ENCODE peak calls at places on chromosomes 12 and 14, in six cellular contexts. A is brain microvascular endothelial cell; K is GM12891; X is activated B cell treated with CpG ODN at 0.5 μM for 24 hours; M is CD8-positive, alpha-beta T cell; E is fibroblast of villous mesenchyme. J is an unnamed sample.

GRCh38 chr12:102963796-102964195 is 6.3 kb downstream of the ASCL1 start:
- DNase-seq in A (no peak), K (no peak), X (no peak), M (no peak), E (no peak), J (no peak)

GRCh38 chr12:6326316-6326959 is 15.4 kb downstream of the TNFRSF1A start:
- DNase-seq in A (peak), K (no peak), X (no peak), M (no peak), E (peak), J (peak)

GRCh38 chr12:46357438-46358324 is 14.9 kb downstream of the SLC38A2 start:
- DNase-seq in A (peak), K (no peak), X (no peak), M (no peak), E (peak), J (peak)

GRCh38 chr12:54970741-54971140 is 13.8 kb downstream of the TESPA1 start:
- DNase-seq in A (no peak), K (no peak), X (no peak), M (no peak), E (no peak), J (no peak)

GRCh38 chr12:82517027-82517426 is 158.7 kb downstream of the METTL25 start:
- DNase-seq in A (peak), K (no peak), X (no peak), M (no peak), E (no peak), J (peak)

GRCh38 chr12:83866477-83866876 is 1046.1 kb downstream of the SLC6A15 start:
- DNase-seq in A (no peak), K (no peak), X (no peak), M (no peak), E (no peak), J (no peak)

GRCh38 chr12:52139579-52140062 is 52.2 kb downstream of the KRT80 start:
- DNase-seq in A (no peak), K (no peak), X (no peak), M (peak), E (no peak), J (peak)

GRCh38 chr12:46963977-46964376 is 115.4 kb upstream of the PCED1B start:
- DNase-seq in A (no peak), K (no peak), X (no peak), M (no peak), E (peak), J (no peak)

GRCh38 chr12:119412811-119413794 is 78.6 kb downstream of the CCDC60 start:
- DNase-seq in A (peak), K (peak), X (no peak), M (no peak), E (peak), J (peak)

GRCh38 chr12:117231750-117232149 is 41.5 kb upstream of the FBXO21 start:
- DNase-seq in A (no peak), K (no peak), X (no peak), M (no peak), E (no peak), J (peak)

GRCh38 chr12:57309420-57309819 is 58.4 kb upstream of the STAC3 start:
- DNase-seq in A (no peak), K (no peak), X (no peak), M (no peak), E (peak), J (no peak)

GRCh38 chr14:28707814-28708213 is 58.8 kb upstream of the FOXG1 start:
- DNase-seq in A (peak), K (no peak), X (no peak), M (no peak), E (no peak), J (no peak)

GRCh38 chr12:4252595-4252994 is 21.0 kb upstream of the CCND2 start:
- DNase-seq in A (no peak), K (no peak), X (no peak), M (no peak), E (no peak), J (no peak)

GRCh38 chr12:106291342-106291741 is 11.2 kb upstream of the TCP11L2 start:
- DNase-seq in A (no peak), K (no peak), X (no peak), M (no peak), E (no peak), J (no peak)

GRCh38 chr12:113461666-113462065 is 10.0 kb downstream of the LHX5 start:
- DNase-seq in A (no peak), K (peak), X (no peak), M (no peak), E (no peak), J (peak)

GRCh38 chr14:102197317-102197850 is 57.7 kb downstream of the WDR20 start:
- DNase-seq in A (no peak), K (no peak), X (no peak), M (no peak), E (no peak), J (no peak)

GRCh38 chr12:108289342-108290131 is 49.6 kb downstream of the CMKLR1 start:
- DNase-seq in A (no peak), K (no peak), X (no peak), M (no peak), E (no peak), J (no peak)

GRCh38 chr12:79531547-79531946 is 159.2 kb downstream of the PAWR start:
- DNase-seq in A (peak), K (no peak), X (no peak), M (no peak), E (peak), J (no peak)

GRCh38 chr12:132237772-132238486 is 91.5 kb downstream of the GALNT9 start:
- DNase-seq in A (no peak), K (no peak), X (no peak), M (no peak), E (no peak), J (no peak)

GRCh38 chr12:124422142-124422569 is 127.3 kb downstream of the RFLNA start:
- DNase-seq in A (no peak), K (no peak), X (no peak), M (no peak), E (no peak), J (no peak)